ENCODE peak calls at places on chromosomes 11 and 22, in nine cellular contexts. One of them, this sample, is unnamed.
A peak's percentile ranks its signal among the peaks of the same experiment; 100 is the strongest.

GRCh38 chr11:133576351-133576750 is 44.0 kb upstream of the OPCML start:
- DNase-seq in endothelial cell: no peak
- DNase-seq in substantia nigra: no peak
- DNase-seq in astrocyte of the hippocampus: no peak
- DNase-seq in T-cell: no peak
- DNase-seq in NCI-H1092: no peak
- DNase-seq in stimulated activated CD8-positive, alpha-beta memory T cell treated with anti-CD3 and anti-CD28 coated beads, Interleukin-15, amount 100 ng/mL, for 1 hour: no peak
- DNase-seq in effector memory CD8-positive, alpha-beta T cell: no peak
- DNase-seq in G401: no peak
- DNase-seq in this sample: no peak

GRCh38 chr11:64372802-64373597 is 14.0 kb downstream of the RPS6KA4 start:
- DNase-seq in endothelial cell: no peak
- DNase-seq in substantia nigra: no peak
- DNase-seq in NCI-H1092: peak; percentile 100
- DNase-seq in T-cell: no peak
- DNase-seq in effector memory CD8-positive, alpha-beta T cell: no peak
- DNase-seq in stimulated activated CD8-positive, alpha-beta memory T cell treated with anti-CD3 and anti-CD28 coated beads, Interleukin-15, amount 100 ng/mL, for 1 hour: no peak
- DNase-seq in astrocyte of the hippocampus: no peak
- DNase-seq in G401: peak; percentile 100
- DNase-seq in this sample: peak; percentile 95

GRCh38 chr11:134341805-134342571 is 10.2 kb downstream of the GLB1L2 start:
- DNase-seq in T-cell: no peak
- DNase-seq in endothelial cell: no peak
- DNase-seq in NCI-H1092: no peak
- DNase-seq in stimulated activated CD8-positive, alpha-beta memory T cell treated with anti-CD3 and anti-CD28 coated beads, Interleukin-15, amount 100 ng/mL, for 1 hour: no peak
- DNase-seq in astrocyte of the hippocampus: no peak
- DNase-seq in effector memory CD8-positive, alpha-beta T cell: no peak
- DNase-seq in G401: no peak
- DNase-seq in substantia nigra: no peak
- DNase-seq in this sample: no peak

GRCh38 chr11:33013706-33014105 is 2.0 kb upstream of the DEPDC7 start:
- DNase-seq in stimulated activated CD8-positive, alpha-beta memory T cell treated with anti-CD3 and anti-CD28 coated beads, Interleukin-15, amount 100 ng/mL, for 1 hour: no peak
- DNase-seq in NCI-H1092: no peak
- DNase-seq in substantia nigra: no peak
- DNase-seq in effector memory CD8-positive, alpha-beta T cell: no peak
- DNase-seq in G401: no peak
- DNase-seq in endothelial cell: no peak
- DNase-seq in astrocyte of the hippocampus: no peak
- DNase-seq in T-cell: no peak
- DNase-seq in this sample: no peak

GRCh38 chr11:114111369-114112042 is 52.0 kb downstream of the ZBTB16 start:
- DNase-seq in substantia nigra: no peak
- DNase-seq in endothelial cell: no peak
- DNase-seq in effector memory CD8-positive, alpha-beta T cell: no peak
- DNase-seq in T-cell: no peak
- DNase-seq in G401: no peak
- DNase-seq in NCI-H1092: no peak
- DNase-seq in stimulated activated CD8-positive, alpha-beta memory T cell treated with anti-CD3 and anti-CD28 coated beads, Interleukin-15, amount 100 ng/mL, for 1 hour: no peak
- DNase-seq in astrocyte of the hippocampus: peak; percentile 45
- DNase-seq in this sample: no peak

GRCh38 chr11:6505577-6506240 is 8.6 kb downstream of the DNHD1 start:
- DNase-seq in stimulated activated CD8-positive, alpha-beta memory T cell treated with anti-CD3 and anti-CD28 coated beads, Interleukin-15, amount 100 ng/mL, for 1 hour: no peak
- DNase-seq in astrocyte of the hippocampus: peak; percentile 73
- DNase-seq in substantia nigra: no peak
- DNase-seq in T-cell: no peak
- DNase-seq in G401: peak; percentile 69
- DNase-seq in effector memory CD8-positive, alpha-beta T cell: no peak
- DNase-seq in NCI-H1092: no peak
- DNase-seq in endothelial cell: peak; percentile 26
- DNase-seq in this sample: peak; percentile 33

GRCh38 chr11:35343033-35343598 is 76.2 kb downstream of the SLC1A2 start:
- DNase-seq in astrocyte of the hippocampus: no peak
- DNase-seq in endothelial cell: no peak
- DNase-seq in T-cell: no peak
- DNase-seq in effector memory CD8-positive, alpha-beta T cell: no peak
- DNase-seq in G401: no peak
- DNase-seq in stimulated activated CD8-positive, alpha-beta memory T cell treated with anti-CD3 and anti-CD28 coated beads, Interleukin-15, amount 100 ng/mL, for 1 hour: no peak
- DNase-seq in substantia nigra: no peak
- DNase-seq in NCI-H1092: no peak
- DNase-seq in this sample: peak; percentile 19

GRCh38 chr11:62122076-62122475 is 1.7 kb upstream of the INCENP start:
- DNase-seq in effector memory CD8-positive, alpha-beta T cell: no peak
- DNase-seq in G401: no peak
- DNase-seq in NCI-H1092: no peak
- DNase-seq in stimulated activated CD8-positive, alpha-beta memory T cell treated with anti-CD3 and anti-CD28 coated beads, Interleukin-15, amount 100 ng/mL, for 1 hour: no peak
- DNase-seq in T-cell: no peak
- DNase-seq in astrocyte of the hippocampus: no peak
- DNase-seq in substantia nigra: no peak
- DNase-seq in endothelial cell: no peak
- DNase-seq in this sample: peak; percentile 42

GRCh38 chr11:121659811-121660210 is 207.0 kb upstream of the SORL1-AS1 start:
- DNase-seq in G401: no peak
- DNase-seq in substantia nigra: no peak
- DNase-seq in endothelial cell: no peak
- DNase-seq in NCI-H1092: no peak
- DNase-seq in T-cell: no peak
- DNase-seq in effector memory CD8-positive, alpha-beta T cell: no peak
- DNase-seq in astrocyte of the hippocampus: no peak
- DNase-seq in stimulated activated CD8-positive, alpha-beta memory T cell treated with anti-CD3 and anti-CD28 coated beads, Interleukin-15, amount 100 ng/mL, for 1 hour: no peak
- DNase-seq in this sample: no peak

GRCh38 chr22:20413217-20414058 is 19.5 kb downstream of the ZNF74 start:
- DNase-seq in NCI-H1092: no peak
- DNase-seq in T-cell: no peak
- DNase-seq in astrocyte of the hippocampus: no peak
- DNase-seq in G401: no peak
- DNase-seq in effector memory CD8-positive, alpha-beta T cell: no peak
- DNase-seq in stimulated activated CD8-positive, alpha-beta memory T cell treated with anti-CD3 and anti-CD28 coated beads, Interleukin-15, amount 100 ng/mL, for 1 hour: no peak
- DNase-seq in endothelial cell: no peak
- DNase-seq in substantia nigra: no peak
- DNase-seq in this sample: no peak

GRCh38 chr22:18065256-18065655 is 12.5 kb upstream of the PEX26 start:
- DNase-seq in endothelial cell: no peak
- DNase-seq in NCI-H1092: no peak
- DNase-seq in astrocyte of the hippocampus: no peak
- DNase-seq in effector memory CD8-positive, alpha-beta T cell: no peak
- DNase-seq in substantia nigra: no peak
- DNase-seq in T-cell: no peak
- DNase-seq in G401: no peak
- DNase-seq in stimulated activated CD8-positive, alpha-beta memory T cell treated with anti-CD3 and anti-CD28 coated beads, Interleukin-15, amount 100 ng/mL, for 1 hour: no peak
- DNase-seq in this sample: no peak

GRCh38 chr11:71500601-71501021 is 26.5 kb upstream of the KRTAP5-7 start:
- DNase-seq in astrocyte of the hippocampus: no peak
- DNase-seq in G401: peak; percentile 3
- DNase-seq in NCI-H1092: no peak
- DNase-seq in T-cell: no peak
- DNase-seq in endothelial cell: no peak
- DNase-seq in effector memory CD8-positive, alpha-beta T cell: no peak
- DNase-seq in stimulated activated CD8-positive, alpha-beta memory T cell treated with anti-CD3 and anti-CD28 coated beads, Interleukin-15, amount 100 ng/mL, for 1 hour: no peak
- DNase-seq in substantia nigra: no peak
- DNase-seq in this sample: no peak

GRCh38 chr22:29134448-29134847 is 61.6 kb downstream of the KREMEN1 start:
- DNase-seq in endothelial cell: no peak
- DNase-seq in effector memory CD8-positive, alpha-beta T cell: no peak
- DNase-seq in substantia nigra: no peak
- DNase-seq in astrocyte of the hippocampus: no peak
- DNase-seq in T-cell: no peak
- DNase-seq in G401: no peak
- DNase-seq in stimulated activated CD8-positive, alpha-beta memory T cell treated with anti-CD3 and anti-CD28 coated beads, Interleukin-15, amount 100 ng/mL, for 1 hour: no peak
- DNase-seq in NCI-H1092: no peak
- DNase-seq in this sample: no peak

GRCh38 chr22:49152146-49152929 is 675.3 kb downstream of the BRD1 start:
- DNase-seq in astrocyte of the hippocampus: no peak
- DNase-seq in stimulated activated CD8-positive, alpha-beta memory T cell treated with anti-CD3 and anti-CD28 coated beads, Interleukin-15, amount 100 ng/mL, for 1 hour: no peak
- DNase-seq in substantia nigra: no peak
- DNase-seq in effector memory CD8-positive, alpha-beta T cell: no peak
- DNase-seq in T-cell: no peak
- DNase-seq in G401: no peak
- DNase-seq in endothelial cell: no peak
- DNase-seq in NCI-H1092: no peak
- DNase-seq in this sample: peak; percentile 11

GRCh38 chr11:67282876-67283371 is 6.2 kb upstream of the ANKRD13D start:
- DNase-seq in effector memory CD8-positive, alpha-beta T cell: no peak
- DNase-seq in G401: no peak
- DNase-seq in NCI-H1092: no peak
- DNase-seq in endothelial cell: no peak
- DNase-seq in substantia nigra: no peak
- DNase-seq in T-cell: no peak
- DNase-seq in astrocyte of the hippocampus: no peak
- DNase-seq in stimulated activated CD8-positive, alpha-beta memory T cell treated with anti-CD3 and anti-CD28 coated beads, Interleukin-15, amount 100 ng/mL, for 1 hour: no peak
- DNase-seq in this sample: no peak

GRCh38 chr22:30277547-30278344 is 11.1 kb upstream of the OSM start:
- DNase-seq in NCI-H1092: no peak
- DNase-seq in stimulated activated CD8-positive, alpha-beta memory T cell treated with anti-CD3 and anti-CD28 coated beads, Interleukin-15, amount 100 ng/mL, for 1 hour: no peak
- DNase-seq in G401: no peak
- DNase-seq in endothelial cell: no peak
- DNase-seq in effector memory CD8-positive, alpha-beta T cell: no peak
- DNase-seq in substantia nigra: no peak
- DNase-seq in astrocyte of the hippocampus: peak; percentile 64
- DNase-seq in T-cell: no peak
- DNase-seq in this sample: no peak

GRCh38 chr11:113587318-113587739 is 112.1 kb upstream of the DRD2 start:
- DNase-seq in NCI-H1092: no peak
- DNase-seq in astrocyte of the hippocampus: peak; percentile 7
- DNase-seq in endothelial cell: no peak
- DNase-seq in substantia nigra: no peak
- DNase-seq in stimulated activated CD8-positive, alpha-beta memory T cell treated with anti-CD3 and anti-CD28 coated beads, Interleukin-15, amount 100 ng/mL, for 1 hour: no peak
- DNase-seq in T-cell: no peak
- DNase-seq in effector memory CD8-positive, alpha-beta T cell: no peak
- DNase-seq in G401: no peak
- DNase-seq in this sample: peak; percentile 30

GRCh38 chr11:125224391-125225015 is 60.0 kb downstream of the PKNOX2 start:
- DNase-seq in T-cell: no peak
- DNase-seq in NCI-H1092: no peak
- DNase-seq in effector memory CD8-positive, alpha-beta T cell: no peak
- DNase-seq in substantia nigra: no peak
- DNase-seq in endothelial cell: peak; percentile 63
- DNase-seq in G401: peak; percentile 13
- DNase-seq in stimulated activated CD8-positive, alpha-beta memory T cell treated with anti-CD3 and anti-CD28 coated beads, Interleukin-15, amount 100 ng/mL, for 1 hour: no peak
- DNase-seq in astrocyte of the hippocampus: peak; percentile 39
- DNase-seq in this sample: peak; percentile 14

GRCh38 chr11:36492724-36493304 is 17.3 kb downstream of the TRAF6 start:
- DNase-seq in effector memory CD8-positive, alpha-beta T cell: peak; percentile 41
- DNase-seq in astrocyte of the hippocampus: peak; percentile 69
- DNase-seq in endothelial cell: peak; percentile 25
- DNase-seq in NCI-H1092: no peak
- DNase-seq in substantia nigra: no peak
- DNase-seq in G401: peak; percentile 76
- DNase-seq in stimulated activated CD8-positive, alpha-beta memory T cell treated with anti-CD3 and anti-CD28 coated beads, Interleukin-15, amount 100 ng/mL, for 1 hour: no peak
- DNase-seq in T-cell: no peak
- DNase-seq in this sample: peak; percentile 56

GRCh38 chr11:117179048-117179999 is 781 bp downstream of the SIDT2 start:
- DNase-seq in effector memory CD8-positive, alpha-beta T cell: peak; percentile 55
- DNase-seq in endothelial cell: peak; percentile 46
- DNase-seq in stimulated activated CD8-positive, alpha-beta memory T cell treated with anti-CD3 and anti-CD28 coated beads, Interleukin-15, amount 100 ng/mL, for 1 hour: no peak
- DNase-seq in T-cell: peak; percentile 57
- DNase-seq in G401: peak; percentile 46
- DNase-seq in NCI-H1092: no peak
- DNase-seq in astrocyte of the hippocampus: peak; percentile 50
- DNase-seq in substantia nigra: no peak
- DNase-seq in this sample: no peak

GRCh38 chr22:22884888-22885840 is 2.5 kb upstream of the IGLL5 start:
- DNase-seq in stimulated activated CD8-positive, alpha-beta memory T cell treated with anti-CD3 and anti-CD28 coated beads, Interleukin-15, amount 100 ng/mL, for 1 hour: no peak
- DNase-seq in substantia nigra: no peak
- DNase-seq in G401: no peak
- DNase-seq in NCI-H1092: no peak
- DNase-seq in astrocyte of the hippocampus: no peak
- DNase-seq in T-cell: no peak
- DNase-seq in effector memory CD8-positive, alpha-beta T cell: no peak
- DNase-seq in endothelial cell: no peak
- DNase-seq in this sample: no peak

GRCh38 chr11:59025097-59025496 is 61.0 kb upstream of the GLYATL1B start:
- DNase-seq in T-cell: no peak
- DNase-seq in G401: no peak
- DNase-seq in stimulated activated CD8-positive, alpha-beta memory T cell treated with anti-CD3 and anti-CD28 coated beads, Interleukin-15, amount 100 ng/mL, for 1 hour: no peak
- DNase-seq in substantia nigra: no peak
- DNase-seq in astrocyte of the hippocampus: no peak
- DNase-seq in endothelial cell: no peak
- DNase-seq in effector memory CD8-positive, alpha-beta T cell: no peak
- DNase-seq in NCI-H1092: no peak
- DNase-seq in this sample: no peak

GRCh38 chr11:66011239-66011784 is 496 bp upstream of the CST6 start:
- DNase-seq in stimulated activated CD8-positive, alpha-beta memory T cell treated with anti-CD3 and anti-CD28 coated beads, Interleukin-15, amount 100 ng/mL, for 1 hour: no peak
- DNase-seq in NCI-H1092: no peak
- DNase-seq in substantia nigra: no peak
- DNase-seq in effector memory CD8-positive, alpha-beta T cell: no peak
- DNase-seq in endothelial cell: no peak
- DNase-seq in T-cell: no peak
- DNase-seq in astrocyte of the hippocampus: peak; percentile 77
- DNase-seq in G401: no peak
- DNase-seq in this sample: no peak

GRCh38 chr22:36950797-36951590 is 37.6 kb downstream of the CSF2RB start:
- DNase-seq in effector memory CD8-positive, alpha-beta T cell: no peak
- DNase-seq in astrocyte of the hippocampus: no peak
- DNase-seq in stimulated activated CD8-positive, alpha-beta memory T cell treated with anti-CD3 and anti-CD28 coated beads, Interleukin-15, amount 100 ng/mL, for 1 hour: no peak
- DNase-seq in endothelial cell: no peak
- DNase-seq in substantia nigra: no peak
- DNase-seq in G401: no peak
- DNase-seq in NCI-H1092: no peak
- DNase-seq in T-cell: no peak
- DNase-seq in this sample: no peak

GRCh38 chr11:1548221-1549070 is 23.6 kb downstream of the DUSP8 start:
- DNase-seq in endothelial cell: no peak
- DNase-seq in G401: peak; percentile 78
- DNase-seq in stimulated activated CD8-positive, alpha-beta memory T cell treated with anti-CD3 and anti-CD28 coated beads, Interleukin-15, amount 100 ng/mL, for 1 hour: no peak
- DNase-seq in effector memory CD8-positive, alpha-beta T cell: no peak
- DNase-seq in NCI-H1092: no peak
- DNase-seq in substantia nigra: no peak
- DNase-seq in astrocyte of the hippocampus: peak; percentile 73
- DNase-seq in T-cell: no peak
- DNase-seq in this sample: peak; percentile 49

GRCh38 chr22:23133922-23134321 is 7.9 kb downstream of the RSPH14 start:
- DNase-seq in stimulated activated CD8-positive, alpha-beta memory T cell treated with anti-CD3 and anti-CD28 coated beads, Interleukin-15, amount 100 ng/mL, for 1 hour: no peak
- DNase-seq in effector memory CD8-positive, alpha-beta T cell: no peak
- DNase-seq in astrocyte of the hippocampus: no peak
- DNase-seq in substantia nigra: no peak
- DNase-seq in NCI-H1092: no peak
- DNase-seq in G401: no peak
- DNase-seq in endothelial cell: no peak
- DNase-seq in T-cell: no peak
- DNase-seq in this sample: no peak

GRCh38 chr11:78193806-78194205 is 5.1 kb downstream of the USP35 start:
- DNase-seq in stimulated activated CD8-positive, alpha-beta memory T cell treated with anti-CD3 and anti-CD28 coated beads, Interleukin-15, amount 100 ng/mL, for 1 hour: no peak
- DNase-seq in NCI-H1092: no peak
- DNase-seq in substantia nigra: no peak
- DNase-seq in endothelial cell: no peak
- DNase-seq in effector memory CD8-positive, alpha-beta T cell: no peak
- DNase-seq in G401: no peak
- DNase-seq in T-cell: no peak
- DNase-seq in astrocyte of the hippocampus: no peak
- DNase-seq in this sample: no peak